ENCODE peak calls at places on chromosome 12, in six cellular contexts. One of them, this sample, is unnamed.

GRCh38 chr12:31324845-31325523 is 966 bp downstream of the SINHCAF start:
- DNase-seq in midbrain: no peak
- DNase-seq in Peyer's patch: peak; percentile 78
- DNase-seq in anterior cingulate cortex: no peak
- DNase-seq in neuronal stem cell: peak; percentile 30
- DNase-seq in left ventricle myocardium inferior: peak; percentile 42
- DNase-seq in this sample: peak; percentile 49

GRCh38 chr12:11555743-11556625 is 93.5 kb upstream of the ETV6 start:
- DNase-seq in midbrain: no peak
- DNase-seq in Peyer's patch: no peak
- DNase-seq in anterior cingulate cortex: no peak
- DNase-seq in neuronal stem cell: no peak
- DNase-seq in left ventricle myocardium inferior: no peak
- DNase-seq in this sample: no peak

GRCh38 chr12:25320123-25321006 is 69.6 kb upstream of the KRAS start:
- DNase-seq in midbrain: no peak
- DNase-seq in Peyer's patch: no peak
- DNase-seq in anterior cingulate cortex: no peak
- DNase-seq in neuronal stem cell: no peak
- DNase-seq in left ventricle myocardium inferior: no peak
- DNase-seq in this sample: peak; percentile 24

GRCh38 chr12:89345830-89346740 is 6.2 kb downstream of the DUSP6 start:
- DNase-seq in midbrain: peak; percentile 49
- DNase-seq in Peyer's patch: no peak
- DNase-seq in anterior cingulate cortex: no peak
- DNase-seq in neuronal stem cell: peak; percentile 67
- DNase-seq in left ventricle myocardium inferior: peak; percentile 45
- DNase-seq in this sample: peak; percentile 99

GRCh38 chr12:8950702-8951478 is 1.4 kb upstream of the M6PR start:
- DNase-seq in midbrain: no peak
- DNase-seq in Peyer's patch: no peak
- DNase-seq in anterior cingulate cortex: no peak
- DNase-seq in neuronal stem cell: no peak
- DNase-seq in left ventricle myocardium inferior: no peak
- DNase-seq in this sample: no peak

GRCh38 chr12:207804-208203 is 6.2 kb downstream of the SLC6A12 start:
- DNase-seq in midbrain: no peak
- DNase-seq in Peyer's patch: no peak
- DNase-seq in anterior cingulate cortex: no peak
- DNase-seq in neuronal stem cell: no peak
- DNase-seq in left ventricle myocardium inferior: no peak
- DNase-seq in this sample: no peak

GRCh38 chr12:43921666-43922337 is 85.9 kb downstream of the TMEM117 start:
- DNase-seq in midbrain: no peak
- DNase-seq in Peyer's patch: no peak
- DNase-seq in anterior cingulate cortex: no peak
- DNase-seq in neuronal stem cell: no peak
- DNase-seq in left ventricle myocardium inferior: no peak
- DNase-seq in this sample: peak; percentile 41

GRCh38 chr12:52965337-52965731 is 16.4 kb downstream of the KRT18 start:
- DNase-seq in midbrain: no peak
- DNase-seq in Peyer's patch: no peak
- DNase-seq in anterior cingulate cortex: no peak
- DNase-seq in neuronal stem cell: no peak
- DNase-seq in left ventricle myocardium inferior: no peak
- DNase-seq in this sample: no peak

GRCh38 chr12:42552822-42553221 is 36.7 kb downstream of the PRICKLE1 start:
- DNase-seq in midbrain: no peak
- DNase-seq in Peyer's patch: no peak
- DNase-seq in anterior cingulate cortex: no peak
- DNase-seq in neuronal stem cell: no peak
- DNase-seq in left ventricle myocardium inferior: no peak
- DNase-seq in this sample: no peak

GRCh38 chr12:10400829-10401228 is 8.7 kb downstream of the KLRC4 start:
- DNase-seq in midbrain: no peak
- DNase-seq in Peyer's patch: no peak
- DNase-seq in anterior cingulate cortex: no peak
- DNase-seq in neuronal stem cell: no peak
- DNase-seq in left ventricle myocardium inferior: no peak
- DNase-seq in this sample: no peak

GRCh38 chr12:92338671-92339070 is 193.0 kb upstream of the BTG1 start:
- DNase-seq in midbrain: no peak
- DNase-seq in Peyer's patch: no peak
- DNase-seq in anterior cingulate cortex: no peak
- DNase-seq in neuronal stem cell: no peak
- DNase-seq in left ventricle myocardium inferior: no peak
- DNase-seq in this sample: no peak

GRCh38 chr12:20309504-20310148 is 58.7 kb upstream of the PDE3A start:
- DNase-seq in midbrain: no peak
- DNase-seq in Peyer's patch: no peak
- DNase-seq in anterior cingulate cortex: no peak
- DNase-seq in neuronal stem cell: no peak
- DNase-seq in left ventricle myocardium inferior: peak; percentile 74
- DNase-seq in this sample: no peak

GRCh38 chr12:129401572-129401971 is 502.3 kb downstream of the TMEM132D start:
- DNase-seq in midbrain: no peak
- DNase-seq in Peyer's patch: peak; percentile 52
- DNase-seq in anterior cingulate cortex: no peak
- DNase-seq in neuronal stem cell: no peak
- DNase-seq in left ventricle myocardium inferior: no peak
- DNase-seq in this sample: no peak

GRCh38 chr12:117457189-117457588 is 95.8 kb upstream of the NOS1 start:
- DNase-seq in midbrain: no peak
- DNase-seq in Peyer's patch: no peak
- DNase-seq in anterior cingulate cortex: no peak
- DNase-seq in neuronal stem cell: no peak
- DNase-seq in left ventricle myocardium inferior: no peak
- DNase-seq in this sample: no peak

GRCh38 chr12:96743606-96744005 is 163.5 kb upstream of the NEDD1 start:
- DNase-seq in midbrain: no peak
- DNase-seq in Peyer's patch: no peak
- DNase-seq in anterior cingulate cortex: no peak
- DNase-seq in neuronal stem cell: no peak
- DNase-seq in left ventricle myocardium inferior: no peak
- DNase-seq in this sample: no peak

GRCh38 chr12:130714091-130714590 is 2.0 kb downstream of the RIMBP2 start:
- DNase-seq in midbrain: no peak
- DNase-seq in Peyer's patch: no peak
- DNase-seq in anterior cingulate cortex: no peak
- DNase-seq in neuronal stem cell: no peak
- DNase-seq in left ventricle myocardium inferior: no peak
- DNase-seq in this sample: peak; percentile 54

GRCh38 chr12:27995406-27995805 is 22.9 kb upstream of the PTHLH start:
- DNase-seq in midbrain: no peak
- DNase-seq in Peyer's patch: no peak
- DNase-seq in anterior cingulate cortex: no peak
- DNase-seq in neuronal stem cell: no peak
- DNase-seq in left ventricle myocardium inferior: no peak
- DNase-seq in this sample: no peak

GRCh38 chr12:34597548-34598351 is 575.5 kb downstream of the ALG10 start:
- DNase-seq in midbrain: no peak
- DNase-seq in Peyer's patch: peak; percentile 11
- DNase-seq in anterior cingulate cortex: no peak
- DNase-seq in neuronal stem cell: no peak
- DNase-seq in left ventricle myocardium inferior: no peak
- DNase-seq in this sample: no peak

GRCh38 chr12:123282111-123282510 is 10.5 kb upstream of the CDK2AP1 start:
- DNase-seq in midbrain: no peak
- DNase-seq in Peyer's patch: no peak
- DNase-seq in anterior cingulate cortex: no peak
- DNase-seq in neuronal stem cell: no peak
- DNase-seq in left ventricle myocardium inferior: no peak
- DNase-seq in this sample: no peak

GRCh38 chr12:113075137-113075683 is 18.7 kb downstream of the DTX1 start:
- DNase-seq in midbrain: no peak
- DNase-seq in Peyer's patch: peak; percentile 30
- DNase-seq in anterior cingulate cortex: no peak
- DNase-seq in neuronal stem cell: no peak
- DNase-seq in left ventricle myocardium inferior: no peak
- DNase-seq in this sample: no peak

GRCh38 chr12:116954700-116955381 is 44.1 kb downstream of the FBXW8 start:
- DNase-seq in midbrain: no peak
- DNase-seq in Peyer's patch: no peak
- DNase-seq in anterior cingulate cortex: no peak
- DNase-seq in neuronal stem cell: no peak
- DNase-seq in left ventricle myocardium inferior: peak; percentile 28
- DNase-seq in this sample: no peak

GRCh38 chr12:106498056-106498455 is 84.7 kb upstream of the RFX4 start:
- DNase-seq in midbrain: no peak
- DNase-seq in Peyer's patch: no peak
- DNase-seq in anterior cingulate cortex: no peak
- DNase-seq in neuronal stem cell: no peak
- DNase-seq in left ventricle myocardium inferior: no peak
- DNase-seq in this sample: no peak

GRCh38 chr12:57111046-57111698 is at the start of gene STAT6:
- DNase-seq in midbrain: peak; percentile 47
- DNase-seq in Peyer's patch: peak; percentile 85
- DNase-seq in anterior cingulate cortex: no peak
- DNase-seq in neuronal stem cell: no peak
- DNase-seq in left ventricle myocardium inferior: peak; percentile 76
- DNase-seq in this sample: peak; percentile 85

GRCh38 chr12:1282670-1283361 is 291.8 kb downstream of the ERC1 start:
- DNase-seq in midbrain: no peak
- DNase-seq in Peyer's patch: no peak
- DNase-seq in anterior cingulate cortex: peak; percentile 8
- DNase-seq in neuronal stem cell: no peak
- DNase-seq in left ventricle myocardium inferior: peak; percentile 47
- DNase-seq in this sample: peak; percentile 80

GRCh38 chr12:44874981-44875416 is 1.1 kb downstream of the NELL2 start:
- DNase-seq in midbrain: no peak
- DNase-seq in Peyer's patch: peak; percentile 46
- DNase-seq in anterior cingulate cortex: no peak
- DNase-seq in neuronal stem cell: peak; percentile 37
- DNase-seq in left ventricle myocardium inferior: no peak
- DNase-seq in this sample: peak; percentile 51

GRCh38 chr12:25524381-25524780 is 28.7 kb downstream of the LMNTD1 start:
- DNase-seq in midbrain: no peak
- DNase-seq in Peyer's patch: no peak
- DNase-seq in anterior cingulate cortex: no peak
- DNase-seq in neuronal stem cell: no peak
- DNase-seq in left ventricle myocardium inferior: no peak
- DNase-seq in this sample: no peak

GRCh38 chr12:79776111-79776510 is 85.3 kb upstream of the PAWR start:
- DNase-seq in midbrain: no peak
- DNase-seq in Peyer's patch: no peak
- DNase-seq in anterior cingulate cortex: no peak
- DNase-seq in neuronal stem cell: no peak
- DNase-seq in left ventricle myocardium inferior: no peak
- DNase-seq in this sample: no peak

GRCh38 chr12:78470354-78471195 is 394.0 kb upstream of the SYT1 start:
- DNase-seq in midbrain: no peak
- DNase-seq in Peyer's patch: no peak
- DNase-seq in anterior cingulate cortex: no peak
- DNase-seq in neuronal stem cell: peak; percentile 24
- DNase-seq in left ventricle myocardium inferior: no peak
- DNase-seq in this sample: peak; percentile 83

GRCh38 chr12:43758247-43758727 is 303 bp downstream of the PUS7L start:
- DNase-seq in midbrain: peak; percentile 44
- DNase-seq in Peyer's patch: no peak
- DNase-seq in anterior cingulate cortex: no peak
- DNase-seq in neuronal stem cell: peak; percentile 24
- DNase-seq in left ventricle myocardium inferior: no peak
- DNase-seq in this sample: peak; percentile 41

GRCh38 chr12:120668797-120669054 is 18.2 kb upstream of the MLEC start:
- DNase-seq in midbrain: no peak
- DNase-seq in Peyer's patch: no peak
- DNase-seq in anterior cingulate cortex: no peak
- DNase-seq in neuronal stem cell: no peak
- DNase-seq in left ventricle myocardium inferior: no peak
- DNase-seq in this sample: no peak